ENCODE peak calls at places on chromosomes 3 and 15, in six cellular contexts. X is K562, P is SK-N-SH, I is HCT116, B is HepG2, T is GM12878. M is an unnamed sample.

GRCh38 chr3:86988986-86989385 is 2.0 kb downstream of the VGLL3 start:
- DNase-seq in X (no peak), T (no peak), I (no peak), B (no peak), P (no peak), M (no peak)

GRCh38 chr15:93515256-93516044 is 426.4 kb upstream of the RGMA start:
- DNase-seq in B (no peak), X (no peak), P (no peak), I (no peak), T (no peak), M (no peak)

GRCh38 chr3:153295906-153296305 is 133.9 kb downstream of the RAP2B start:
- DNase-seq in I (no peak), B (no peak), P (no peak), X (no peak), T (no peak), M (no peak)

GRCh38 chr3:153291052-153291689 is 129.1 kb downstream of the RAP2B start:
- DNase-seq in T (no peak), B (peak; percentile 12), I (peak; percentile 44), X (peak; percentile 17), P (peak; percentile 25), M (no peak)

GRCh38 chr3:124383051-124383450 is 347.2 kb upstream of the UMPS start:
- DNase-seq in P (no peak), I (no peak), X (no peak), B (no peak), T (no peak), M (no peak)

GRCh38 chr3:172317984-172318383 is 130.3 kb downstream of the GHSR start:
- DNase-seq in T (peak; percentile 74), P (peak; percentile 53), I (peak; percentile 46), B (no peak), X (no peak), M (peak; percentile 61)

GRCh38 chr3:153372326-153372725 is 210.3 kb downstream of the RAP2B start:
- DNase-seq in I (no peak), P (no peak), X (no peak), B (no peak), T (no peak), M (no peak)

GRCh38 chr3:87333393-87333892 is 57.1 kb upstream of the POU1F1 start:
- DNase-seq in T (no peak), I (peak; percentile 79), P (no peak), B (peak; percentile 83), X (no peak), M (peak; percentile 89)

GRCh38 chr15:23002920-23003319 is 22.8 kb upstream of the CYFIP1 start:
- DNase-seq in I (no peak), B (no peak), X (no peak), P (no peak), T (no peak), M (no peak)

GRCh38 chr3:66572938-66573710 is 72.3 kb upstream of the LRIG1 start:
- DNase-seq in B (peak; percentile 8), I (peak; percentile 40), T (no peak), P (peak; percentile 20), X (no peak), M (no peak)

GRCh38 chr3:146223401-146224373 is 27.2 kb downstream of the PLSCR4 start:
- DNase-seq in I (no peak), T (no peak), X (no peak), B (peak; percentile 62), P (no peak), M (no peak)

GRCh38 chr3:39136533-39137434 is 16.6 kb downstream of the CSRNP1 start:
- DNase-seq in P (no peak), X (no peak), T (no peak), B (no peak), I (no peak), M (no peak)

GRCh38 chr15:51755790-51756189 is 4.4 kb downstream of the TMOD2 start:
- DNase-seq in T (no peak), I (no peak), X (no peak), P (no peak), B (no peak), M (no peak)

GRCh38 chr3:75332784-75333183 is 331.3 kb upstream of the FRG2C start:
- DNase-seq in B (no peak), I (no peak), X (no peak), P (no peak), T (no peak), M (no peak)

GRCh38 chr15:69973102-69973714 is 124.5 kb downstream of the TLE3 start:
- DNase-seq in P (no peak), B (peak; percentile 23), T (no peak), X (no peak), I (no peak), M (no peak)

GRCh38 chr3:61877359-61877770 is 316.0 kb downstream of the PTPRG start:
- DNase-seq in B (peak; percentile 25), T (peak; percentile 17), X (no peak), I (peak; percentile 23), P (no peak), M (no peak)

GRCh38 chr3:113097821-113098516 is 107.2 kb downstream of the GTPBP8 start:
- DNase-seq in I (peak; percentile 80), X (no peak), P (no peak), B (peak; percentile 56), T (no peak), M (no peak)

GRCh38 chr15:42053914-42054313 is 33.1 kb upstream of the PLA2G4E start:
- DNase-seq in T (no peak), X (no peak), P (no peak), B (no peak), I (no peak), M (no peak)

GRCh38 chr15:65954289-65954741 is 85.0 kb downstream of the RAB11A start:
- DNase-seq in B (no peak), X (no peak), P (peak; percentile 36), T (no peak), I (peak; percentile 31), M (no peak)

GRCh38 chr3:10432156-10432845 is 73.1 kb downstream of the ATP2B2 start:
- DNase-seq in P (peak; percentile 83), X (no peak), T (no peak), B (no peak), I (no peak), M (no peak)

GRCh38 chr3:130925628-130926027 is 31.7 kb downstream of the ATP2C1 start:
- DNase-seq in T (peak; percentile 56), P (no peak), X (peak; percentile 53), B (no peak), I (no peak), M (no peak)

GRCh38 chr15:56371495-56372147 is 6.4 kb downstream of the TEX9 start:
- DNase-seq in T (peak; percentile 85), P (no peak), X (no peak), I (no peak), B (no peak), M (no peak)

GRCh38 chr15:48395532-48396011 is 64.3 kb downstream of the DUT start:
- DNase-seq in B (no peak), X (no peak), P (no peak), T (no peak), I (no peak), M (no peak)

GRCh38 chr15:66611257-66612053 is 45.7 kb upstream of the LCTL start:
- DNase-seq in P (no peak), T (no peak), X (no peak), B (peak; percentile 81), I (no peak), M (no peak)

GRCh38 chr3:79019137-79019923 is 748.5 kb downstream of the ROBO1 start:
- DNase-seq in I (no peak), T (no peak), B (peak; percentile 84), P (peak; percentile 89), X (no peak), M (peak; percentile 57)

GRCh38 chr3:69649120-69649519 is 90.1 kb upstream of the MITF start:
- DNase-seq in X (no peak), P (no peak), I (no peak), T (no peak), B (peak; percentile 2), M (no peak)

GRCh38 chr15:51038258-51039042 is 56.3 kb downstream of the TNFAIP8L3 start:
- DNase-seq in B (peak; percentile 16), I (no peak), T (no peak), X (peak; percentile 21), P (peak; percentile 10), M (no peak)

DNA sequence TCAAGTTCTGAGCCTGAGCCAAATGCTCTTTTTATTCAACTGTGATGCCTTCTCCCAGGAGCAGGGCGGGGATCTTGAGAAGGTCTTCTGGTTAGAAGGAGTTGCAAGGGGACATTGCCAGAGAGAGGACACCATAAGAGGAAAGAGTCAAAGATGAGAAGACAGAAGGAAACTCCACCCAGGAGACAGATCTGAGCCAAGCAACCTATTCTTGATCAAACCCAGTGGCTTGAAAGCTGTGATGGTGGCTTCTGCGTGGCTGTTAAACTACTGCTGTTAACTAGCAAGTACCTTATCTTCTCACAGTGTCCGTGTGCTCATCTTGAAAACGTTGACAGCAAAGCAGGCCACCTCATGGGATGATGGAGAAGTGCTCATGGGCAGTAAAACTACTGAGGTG is 19.8 kb upstream of the AGBL1 start:
- DNase-seq in X (no peak), T (no peak), P (no peak), I (no peak), B (no peak), M (no peak)
- H3K27ac ChIP-seq in X (no peak overlapping the region), T (no peak overlapping the region), P (no peak overlapping the region), I (no peak overlapping the region), B (no peak overlapping the region), M (no peak overlapping the region)

GRCh38 chr3:128397484-128397883 is 69.2 kb downstream of the DNAJB8 start:
- DNase-seq in T (no peak), P (peak; percentile 52), X (no peak), I (no peak), B (no peak), M (no peak)
- TF ChIP-seq REST in T (no peak), P (no peak), X (no peak), I (no peak), B (no peak), M (no peak)

GRCh38 chr15:60797444-60798040 is 318.6 kb upstream of the ICE2 start:
- DNase-seq in P (no peak), I (no peak), T (no peak), B (no peak), X (no peak), M (no peak)

GRCh38 chr15:60800729-60801072 is 321.8 kb upstream of the ICE2 start:
- DNase-seq in B (no peak), I (no peak), T (no peak), X (no peak), P (no peak), M (no peak)

GRCh38 chr15:60801336-60801735 is 322.4 kb upstream of the ICE2 start:
- DNase-seq in P (no peak), I (no peak), T (no peak), X (no peak), B (no peak), M (no peak)

GRCh38 chr15:60799885-60800728 is 321.2 kb upstream of the ICE2 start:
- DNase-seq in B (no peak), I (no peak), T (no peak), P (peak; percentile 44), X (no peak), M (no peak)

DNA sequence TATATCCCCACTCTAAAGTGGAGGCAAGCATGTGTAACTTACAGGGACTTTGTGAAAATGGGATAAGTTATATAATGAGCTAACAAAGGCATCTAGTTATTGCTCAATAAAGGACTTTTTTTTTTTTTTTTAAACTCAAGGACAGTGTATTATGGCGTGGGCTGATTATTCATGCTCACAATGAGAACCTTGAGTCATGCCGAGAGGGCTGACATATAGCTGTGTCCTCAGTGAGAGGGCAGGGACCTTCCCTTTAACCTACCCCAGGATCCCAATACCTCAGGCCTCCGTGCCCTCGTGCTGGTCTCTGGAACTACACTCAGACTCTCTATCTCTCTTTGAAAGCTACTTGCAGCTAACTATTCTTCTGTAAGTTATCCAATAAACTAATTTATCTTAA is 319.9 kb upstream of the ICE2 start:
- DNase-seq in I (no peak), X (no peak), B (peak; percentile 25), T (peak; percentile 19), P (no peak), M (no peak)
- TF ChIP-seq SIN3A in I (no peak), X (no peak), B (no peak), T (no peak), P (no peak), M (no peak)

GRCh38 chr15:72340366-72340765 is 20.4 kb upstream of the CELF6 start:
- DNase-seq in I (no peak), B (no peak), T (no peak), P (no peak), X (no peak), M (no peak)
- H3K27ac ChIP-seq in I (no peak overlapping the region), B (no peak overlapping the region), T (no peak overlapping the region), P (peak overlapping the region; percentile 80), X (peak overlapping the region; percentile 14), M (no peak overlapping the region)